ENCODE peak calls at places on chromosome 22, in five cellular contexts. T is HCT116, O is GM12878, A is HepG2, L is K562. U is an unnamed sample.

GRCh38 chr22:32904044-32904443 is 102.5 kb downstream of the TIMP3 start:
- DNase-seq in T (peak), O (no peak), A (peak), L (peak), U (no peak)

GRCh38 chr22:32050678-32051515 is 7.8 kb downstream of the SLC5A1 start:
- DNase-seq in T (peak), O (peak), A (peak), L (peak), U (no peak)

GRCh38 chr22:40567106-40567505 is 69.4 kb downstream of the MRTFA start:
- DNase-seq in T (no peak), O (no peak), A (no peak), L (no peak), U (no peak)

GRCh38 chr22:31962392-31963113 is 18.2 kb downstream of the YWHAH start:
- DNase-seq in T (no peak), O (no peak), A (no peak), L (no peak), U (no peak)

GRCh38 chr22:31339148-31339832 is 6.9 kb downstream of the PATZ1 start:
- DNase-seq in T (no peak), O (no peak), A (peak), L (no peak), U (no peak)

GRCh38 chr22:24077416-24077815 is 66.3 kb downstream of the CABIN1 start:
- DNase-seq in T (no peak), O (no peak), A (no peak), L (no peak), U (no peak)

GRCh38 chr22:30277547-30278344 is 11.1 kb upstream of the OSM start:
- DNase-seq in T (no peak), O (no peak), A (no peak), L (no peak), U (no peak)

GRCh38 chr22:30038219-30038618 is 42.0 kb upstream of the HORMAD2 start:
- DNase-seq in T (no peak), O (no peak), A (no peak), L (no peak), U (no peak)

GRCh38 chr22:29380032-29380781 is 8.2 kb downstream of the AP1B1 start:
- DNase-seq in T (no peak), O (no peak), A (no peak), L (no peak), U (no peak)

GRCh38 chr22:38317995-38318715 is 922 bp upstream of the CSNK1E start:
- DNase-seq in T (peak), O (no peak), A (peak), L (peak), U (no peak)

GRCh38 chr22:25235547-25236290 is 16.3 kb downstream of the CRYBB2 start:
- DNase-seq in T (peak), O (no peak), A (peak), L (peak), U (peak)

GRCh38 chr22:30538280-30538679 is 8.3 kb downstream of the SEC14L6 start:
- DNase-seq in T (no peak), O (no peak), A (no peak), L (no peak), U (no peak)

DNA sequence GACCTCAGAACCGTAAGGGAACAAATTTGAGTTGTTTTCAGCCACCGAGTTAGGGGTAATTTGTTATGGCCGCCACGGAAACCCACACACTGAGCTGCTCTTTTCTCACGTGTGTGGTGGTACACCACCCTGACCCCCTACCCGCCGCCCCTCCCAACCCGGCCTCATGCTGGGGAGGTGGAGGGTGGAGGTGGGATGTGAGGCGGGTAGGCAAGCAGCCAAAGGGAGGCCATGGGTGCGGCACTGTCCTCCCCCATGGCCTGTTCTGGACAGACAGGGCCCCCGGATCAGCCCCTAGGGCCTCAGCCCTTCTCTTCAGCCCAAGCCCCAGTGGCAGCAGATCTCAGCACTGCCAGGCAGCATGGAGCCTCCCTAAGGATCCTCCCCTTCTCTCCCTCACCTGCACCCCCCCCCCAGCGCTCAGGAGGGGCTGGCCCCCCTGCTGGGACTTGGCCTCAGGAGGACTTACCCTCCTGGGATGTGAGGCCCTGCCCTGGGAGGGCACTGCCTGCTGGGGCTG is 7.9 kb downstream of the PRR5 start:
- DNase-seq in T (no peak), O (no peak), A (no peak), L (peak), U (no peak)
- TF ChIP-seq POLR2AphosphoS5 in T (no peak), O (no peak), A (no peak), L (no peak), U (no peak)

DNA sequence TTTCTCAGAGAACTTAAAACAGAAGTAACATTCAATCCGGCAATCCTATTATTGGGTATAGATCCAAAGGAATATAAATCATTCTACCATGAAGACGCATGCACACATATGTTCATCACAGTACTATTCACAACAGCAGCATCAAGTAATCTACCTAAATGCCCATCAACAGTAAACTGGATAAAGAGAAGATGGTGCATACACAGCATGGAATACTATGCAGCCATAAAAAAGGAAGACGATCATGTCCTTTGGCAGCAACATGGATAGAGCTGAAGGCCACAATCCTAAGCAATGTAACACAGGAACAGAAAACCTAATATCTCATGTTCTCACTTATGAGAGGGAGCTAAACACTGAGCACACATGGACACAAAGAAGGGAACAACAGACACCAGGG is 6.3 kb upstream of the ISX start:
- DNase-seq in T (no peak), O (no peak), A (no peak), L (no peak), U (no peak)
- TF ChIP-seq ZNF274 in T (no peak), O (no peak), A (no peak), L (no peak), U (no peak)

GRCh38 chr22:20175597-20175900 is 24.7 kb upstream of the CCDC188 start:
- DNase-seq in T (no peak), O (no peak), A (no peak), L (no peak), U (no peak)
- TF ChIP-seq CTCF in T (no peak), O (no peak), A (no peak), L (no peak), U (no peak)

GRCh38 chr22:46102752-46103151 is 47.6 kb upstream of the PPARA start:
- DNase-seq in T (no peak), O (no peak), A (no peak), L (no peak), U (no peak)
- TF ChIP-seq POLR2AphosphoS5 in T (no peak), O (no peak), A (no peak), L (no peak), U (no peak)

DNA sequence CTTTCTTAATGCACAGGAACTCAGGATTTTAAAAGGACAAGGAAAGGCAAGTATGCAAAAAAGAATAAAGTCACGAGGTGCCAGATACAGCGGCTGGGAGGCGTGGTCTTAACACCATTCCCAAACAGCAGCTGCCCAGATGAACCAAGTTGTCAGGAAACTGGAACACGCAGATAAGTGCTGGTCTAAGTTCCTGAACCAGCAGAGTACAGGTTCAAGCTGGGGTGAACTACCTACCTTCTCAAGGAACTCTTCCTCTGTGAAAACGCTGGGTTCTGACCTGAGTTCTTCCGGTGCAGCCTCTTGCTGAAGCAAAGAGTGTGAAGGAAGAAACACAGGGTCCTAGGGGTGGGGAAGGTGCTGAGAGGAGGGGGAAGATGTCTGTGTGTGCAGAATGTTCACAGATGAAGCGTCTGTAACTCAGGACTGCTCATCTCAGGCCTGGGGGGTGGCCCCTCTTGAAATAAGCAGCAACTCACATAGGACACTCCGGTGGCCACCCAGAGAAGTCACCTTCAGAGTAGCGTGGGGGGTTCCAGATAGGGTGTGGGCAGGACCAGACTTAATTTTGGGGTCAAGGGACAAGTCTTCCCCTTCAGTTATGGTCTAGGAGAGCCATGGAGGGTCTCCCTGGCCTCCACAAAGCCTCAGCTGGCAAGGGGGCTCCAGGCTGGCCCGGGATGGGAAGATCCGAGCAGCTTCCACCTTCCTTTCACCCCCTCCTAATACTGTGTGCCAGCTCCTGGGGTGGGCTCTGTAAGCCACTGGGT is 3.2 kb downstream of the TPST2 start:
- DNase-seq in T (no peak), O (no peak), A (no peak), L (no peak), U (no peak)
- TF ChIP-seq ZNF274 in T (no peak), O (no peak), A (no peak), L (no peak), U (no peak)

GRCh38 chr22:22767876-22768602 is 119.6 kb upstream of the IGLL5 start:
- DNase-seq in T (no peak), O (no peak), A (no peak), L (peak), U (no peak)
- TF ChIP-seq CTCF in T (peak), O (peak), A (no peak), L (no peak), U (peak)

GRCh38 chr22:44938886-44939285 is 70.9 kb downstream of the PHF21B start:
- DNase-seq in T (no peak), O (no peak), A (no peak), L (no peak), U (no peak)

GRCh38 chr22:44933829-44934735 is 75.7 kb downstream of the PHF21B start:
- DNase-seq in T (no peak), O (no peak), A (no peak), L (no peak), U (no peak)

GRCh38 chr22:44937216-44937615 is 72.6 kb downstream of the PHF21B start:
- DNase-seq in T (no peak), O (no peak), A (no peak), L (no peak), U (no peak)

GRCh38 chr22:44935724-44936123 is 74.1 kb downstream of the PHF21B start:
- DNase-seq in T (no peak), O (no peak), A (no peak), L (no peak), U (no peak)

DNA sequence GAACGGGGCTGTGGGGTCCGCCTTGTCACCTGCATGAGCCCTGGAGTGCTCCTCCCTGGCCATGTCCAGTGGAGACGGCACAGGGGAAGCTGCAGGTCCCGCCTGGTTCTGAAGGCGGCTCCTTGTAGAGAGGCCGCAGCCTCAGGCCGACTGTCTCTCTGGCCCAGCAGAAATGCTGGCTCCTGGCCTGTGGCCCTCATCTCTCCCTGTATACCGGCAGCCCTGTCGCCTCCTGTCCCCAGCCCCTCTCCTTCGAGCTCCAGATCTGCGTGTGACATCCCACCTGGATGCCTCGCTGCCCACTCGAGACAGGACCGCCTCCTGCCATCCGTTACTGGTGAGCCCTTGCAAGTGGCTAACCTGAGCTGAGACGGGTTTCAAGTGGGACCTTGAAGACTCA is 73.6 kb downstream of the PHF21B start:
- DNase-seq in T (no peak), O (no peak), A (no peak), L (no peak), U (no peak)
- TF ChIP-seq POLR2AphosphoS5 in T (no peak), O (no peak), A (no peak), L (no peak), U (no peak)

GRCh38 chr22:49838771-49839717 is 11.4 kb upstream of the BRD1 start:
- DNase-seq in T (no peak), O (peak), A (no peak), L (no peak), U (peak)
- TF ChIP-seq ZNF274 in T (no peak), O (no peak), A (no peak), L (no peak), U (no peak)